ENCODE peak calls at places on chromosomes 2 and 18, in seven cellular contexts. C, V, T, N, F, I and E are unnamed samples.

GRCh38 chr2:69946351-69947077 is 14.9 kb downstream of the ASPRV1 start:
- DNase-seq in C (no peak), V (no peak), T (peak; percentile 60), N (no peak), F (no peak), I (peak; percentile 34), E (no peak)

GRCh38 chr18:61984293-61984692 is 91.5 kb upstream of the RNF152 start:
- DNase-seq in C (no peak), V (no peak), T (no peak), N (no peak), F (no peak), I (no peak), E (no peak)

GRCh38 chr2:105144128-105144940 is 97.2 kb upstream of the GPR45 start:
- DNase-seq in C (no peak), V (no peak), T (no peak), N (no peak), F (no peak), I (no peak), E (peak; percentile 42)

GRCh38 chr2:159204381-159204780 is 82.1 kb downstream of the WDSUB1 start:
- DNase-seq in C (no peak), V (no peak), T (no peak), N (no peak), F (no peak), I (no peak), E (no peak)

GRCh38 chr2:15169326-15170038 is 391.7 kb downstream of the NBAS start:
- DNase-seq in C (no peak), V (peak; percentile 28), T (peak; percentile 46), N (no peak), F (no peak), I (peak; percentile 23), E (no peak)

GRCh38 chr2:104078431-104079157 is 775.3 kb upstream of the POU3F3 start:
- DNase-seq in C (no peak), V (no peak), T (no peak), N (no peak), F (no peak), I (no peak), E (no peak)

GRCh38 chr18:59400407-59400806 is 41.3 kb upstream of the LMAN1 start:
- DNase-seq in C (no peak), V (no peak), T (no peak), N (no peak), F (no peak), I (no peak), E (no peak)

GRCh38 chr2:39492095-39492590 is 55.1 kb upstream of the MAP4K3 start:
- DNase-seq in C (no peak), V (no peak), T (peak; percentile 62), N (no peak), F (no peak), I (no peak), E (no peak)

GRCh38 chr2:149894760-149895159 is 307.2 kb upstream of the MMADHC start:
- DNase-seq in C (no peak), V (no peak), T (no peak), N (no peak), F (no peak), I (no peak), E (no peak)

DNA sequence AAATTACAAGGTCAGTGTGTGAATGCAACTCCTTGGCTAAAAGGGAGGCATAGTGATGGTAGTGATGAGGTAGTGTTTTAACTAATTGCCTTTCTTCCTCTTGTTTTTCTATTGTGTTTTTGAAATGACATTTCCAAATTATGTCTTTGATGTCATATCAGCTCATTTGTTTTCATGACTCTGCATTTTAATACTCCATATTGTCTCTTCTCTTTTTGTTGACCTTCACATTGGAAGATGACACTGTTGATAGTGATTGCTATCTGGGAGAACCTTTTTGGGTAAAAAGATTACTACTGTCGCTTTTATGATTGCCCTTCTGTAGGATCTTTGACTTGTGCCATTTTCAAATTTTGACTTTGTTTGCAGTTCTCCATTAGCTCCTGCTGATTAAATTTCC is 3.0 kb downstream of the GIGYF2 start:
- DNase-seq in C (no peak), V (no peak), T (no peak), N (no peak), F (no peak), I (no peak), E (no peak)
- TF ChIP-seq CTCF in C (no peak), V (no peak), T (no peak), N (no peak), F (no peak), I (no peak), E (no peak)

GRCh38 chr18:57970356-57971095 is 73.5 kb upstream of the NEDD4L start:
- DNase-seq in C (no peak), V (peak; percentile 22), T (peak; percentile 18), N (no peak), F (peak; percentile 56), I (peak; percentile 34), E (no peak)
- H3K4me3 ChIP-seq in C (no peak overlapping the region), V (no peak overlapping the region), T (no peak overlapping the region), N (no peak overlapping the region), F (no peak overlapping the region), I (no peak overlapping the region), E (no peak overlapping the region)

GRCh38 chr2:89797320-89798038 is 1106.0 kb downstream of the RPIA start:
- DNase-seq in C (no peak), V (no peak), T (no peak), N (no peak), F (no peak), I (no peak), E (no peak)
- H3K9me3 ChIP-seq in C (peaks cover 15% of the 10 kb centered on the region), V (no peaks in the 10 kb centered on the region), T (peaks cover 12% of the 10 kb centered on the region), N (no peaks in the 10 kb centered on the region), F (no peaks in the 10 kb centered on the region), I (peaks cover 52% of the 10 kb centered on the region), E (peaks cover 25% of the 10 kb centered on the region)

DNA sequence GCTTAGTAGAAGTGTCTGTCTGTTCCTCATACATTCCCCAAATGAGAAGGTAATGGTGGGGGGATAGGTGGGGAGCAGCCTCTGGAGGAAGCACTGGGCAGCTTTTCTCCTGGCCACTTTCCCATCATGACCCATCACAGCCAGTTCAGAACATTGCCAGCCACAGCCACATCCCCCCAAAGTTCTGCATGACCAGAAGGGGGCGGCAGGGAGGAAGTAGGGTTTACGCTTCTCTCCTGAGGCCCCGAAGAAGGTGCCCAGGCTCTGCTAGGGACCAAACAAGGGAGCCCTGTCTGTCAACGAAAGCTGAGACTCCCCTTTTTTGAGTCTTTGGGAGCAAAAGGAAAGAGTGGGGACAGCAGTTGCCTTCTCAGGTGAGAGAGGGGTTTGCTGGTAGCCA is 7.7 kb downstream of the IGFBP5 start:
- DNase-seq in C (no peak), V (no peak), T (peak; percentile 47), N (no peak), F (no peak), I (peak; percentile 26), E (no peak)
- TF ChIP-seq CTCF in C (peak; percentile 10), V (peak; percentile 53), T (peak; percentile 37), N (no peak), F (no peak), I (peak; percentile 87), E (peak; percentile 46)

GRCh38 chr2:55923091-55923977 is at the start of gene EFEMP1:
- DNase-seq in C (peak; percentile 19), V (peak; percentile 27), T (peak; percentile 41), N (peak; percentile 77), F (peak; percentile 49), I (no peak), E (no peak)
- H3K4me3 ChIP-seq in C (peak within 1 kb of the TSS; percentile 22), V (peak within 1 kb of the TSS; percentile 36), T (peak within 1 kb of the TSS; percentile 78), N (peak within 1 kb of the TSS; percentile 58), F (peak within 1 kb of the TSS; percentile 30), I (no peak within 1 kb of the TSS), E (peak within 1 kb of the TSS; percentile 59)